ENCODE peak calls at places on chromosomes 1 and 21, in nine cellular contexts. V, H, J, Q, L, R, X, Z and T are unnamed samples.
A peak's percentile ranks its signal among the peaks of the same experiment; 100 is the strongest.

GRCh38 chr1:176790771-176791170 is 327.8 kb downstream of the PAPPA2 start:
- DNase-seq in H (no peak), V (no peak), X (no peak), J (no peak), Q (no peak), Z (no peak), R (no peak), L (no peak), T (no peak)

GRCh38 chr1:149979972-149980548 is 30.5 kb downstream of the OTUD7B start:
- DNase-seq in J (no peak), L (no peak), Z (no peak), V (no peak), H (no peak), Q (no peak), R (no peak), X (no peak), T (no peak)

GRCh38 chr1:180366386-180367068 is 135.8 kb downstream of the ACBD6 start:
- DNase-seq in J (no peak), X (no peak), R (no peak), Q (peak; percentile 6), Z (peak; percentile 40), L (no peak), H (no peak), V (no peak), T (no peak)

GRCh38 chr1:213989740-213990472 is 2.1 kb downstream of the PROX1 start:
- DNase-seq in X (no peak), L (no peak), V (peak; percentile 52), R (peak; percentile 80), Q (peak; percentile 5), Z (no peak), H (no peak), J (peak; percentile 57), T (no peak)

GRCh38 chr1:165645654-165646366 is 14.8 kb downstream of the MGST3 start:
- DNase-seq in X (peak; percentile 18), Q (no peak), J (peak; percentile 63), V (no peak), R (peak; percentile 56), H (peak; percentile 87), Z (no peak), L (no peak), T (no peak)

GRCh38 chr1:8396912-8397406 is 79.0 kb downstream of the SLC45A1 start:
- DNase-seq in V (no peak), J (no peak), H (no peak), Z (peak; percentile 96), Q (peak; percentile 80), X (peak; percentile 36), L (peak; percentile 70), R (peak; percentile 52), T (no peak)

GRCh38 chr1:209513226-209513625 is 70.3 kb upstream of the CAMK1G start:
- DNase-seq in V (no peak), R (no peak), J (no peak), H (no peak), Q (peak; percentile 17), Z (peak; percentile 58), L (no peak), X (peak; percentile 38), T (no peak)

GRCh38 chr1:32870615-32871363 is at the start of gene FNDC5:
- DNase-seq in L (no peak), H (no peak), V (peak; percentile 35), Z (peak; percentile 43), R (peak; percentile 37), J (peak; percentile 42), Q (peak; percentile 65), X (no peak), T (no peak)

GRCh38 chr1:230127105-230128054 is 60.3 kb downstream of the GALNT2 start:
- DNase-seq in X (no peak), L (no peak), V (no peak), H (no peak), J (no peak), Z (no peak), Q (no peak), R (no peak), T (no peak)

GRCh38 chr1:220281159-220281574 is 8.9 kb upstream of the RAB3GAP2 start:
- DNase-seq in R (no peak), H (no peak), V (no peak), Q (peak; percentile 59), J (no peak), Z (peak; percentile 37), X (peak; percentile 12), L (no peak), T (no peak)

GRCh38 chr1:199490804-199491527 is 536.5 kb upstream of the NR5A2 start:
- DNase-seq in Z (peak; percentile 1), R (no peak), Q (peak; percentile 71), J (no peak), H (no peak), V (no peak), X (no peak), L (no peak), T (no peak)

GRCh38 chr21:29096619-29097018 is 23.2 kb upstream of the CCT8 start:
- DNase-seq in X (no peak), Q (no peak), J (no peak), R (no peak), V (no peak), H (no peak), L (no peak), Z (no peak), T (no peak)

GRCh38 chr21:44626673-44627143 is at the start of gene KRTAP10-9:
- DNase-seq in Z (no peak), L (no peak), V (no peak), X (no peak), H (no peak), Q (no peak), R (no peak), J (no peak), T (no peak)
- H3K9me3 ChIP-seq in Z (no peaks in the 10 kb centered on the region), L (peaks cover 63% of the 10 kb centered on the region), V (peaks cover 1% of the 10 kb centered on the region), X (peaks cover 19% of the 10 kb centered on the region), H (peaks cover 21% of the 10 kb centered on the region), Q (peaks cover 41% of the 10 kb centered on the region), R (peaks cover 14% of the 10 kb centered on the region), J (no peaks in the 10 kb centered on the region), T (peaks cover 4% of the 10 kb centered on the region)

DNA sequence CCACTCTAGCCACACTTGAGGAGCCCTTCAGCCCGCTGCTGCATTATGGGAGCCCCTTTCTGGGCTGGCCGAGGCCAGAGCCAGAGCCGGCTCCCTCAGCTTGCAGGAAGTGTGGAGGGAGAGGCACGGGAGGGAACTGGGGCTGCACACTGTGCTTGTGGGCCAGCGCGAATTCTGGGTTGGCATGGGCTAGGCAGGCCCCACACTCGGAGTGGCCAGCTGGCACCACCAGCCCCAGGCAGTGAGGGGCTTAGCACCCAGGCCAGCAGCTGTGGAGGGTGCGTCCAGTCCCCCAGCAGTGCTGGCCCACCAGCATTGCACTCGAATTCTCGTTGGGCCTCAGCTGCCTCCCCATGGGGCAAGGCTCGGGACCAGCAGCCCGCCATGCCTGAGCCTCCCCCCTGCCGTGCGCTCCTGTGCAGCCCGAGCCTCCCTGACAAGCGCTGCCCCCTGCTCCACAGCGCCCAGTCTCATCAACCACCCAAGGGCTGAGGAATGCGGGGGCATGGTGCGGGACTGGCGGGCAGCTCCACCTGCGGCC is 785.9 kb upstream of the TPTE start:
- DNase-seq in L (no peak), Q (no peak), X (no peak), V (no peak), R (no peak), H (peak; percentile 83), J (no peak), Z (no peak), T (no peak)
- H3K9me3 ChIP-seq in L (peaks cover 46% of the 10 kb centered on the region), Q (peaks cover 10% of the 10 kb centered on the region), X (no peaks in the 10 kb centered on the region), V (no peaks in the 10 kb centered on the region), R (peaks cover 7% of the 10 kb centered on the region), H (peaks cover 17% of the 10 kb centered on the region), J (no peaks in the 10 kb centered on the region), Z (peaks cover 9% of the 10 kb centered on the region), T (no peaks in the 10 kb centered on the region)

GRCh38 chr1:185585770-185586169 is 148.4 kb upstream of the HMCN1 start:
- DNase-seq in Q (no peak), Z (no peak), L (no peak), V (no peak), X (peak; percentile 44), J (no peak), H (peak; percentile 39), R (no peak), T (no peak)

GRCh38 chr1:185581020-185581419 is 153.2 kb upstream of the HMCN1 start:
- DNase-seq in X (no peak), H (no peak), J (no peak), R (no peak), V (no peak), Q (no peak), L (no peak), Z (no peak), T (no peak)

GRCh38 chr1:185578293-185578692 is 155.9 kb upstream of the HMCN1 start:
- DNase-seq in Z (no peak), R (no peak), Q (no peak), V (no peak), L (no peak), J (no peak), X (no peak), H (no peak), T (no peak)

DNA sequence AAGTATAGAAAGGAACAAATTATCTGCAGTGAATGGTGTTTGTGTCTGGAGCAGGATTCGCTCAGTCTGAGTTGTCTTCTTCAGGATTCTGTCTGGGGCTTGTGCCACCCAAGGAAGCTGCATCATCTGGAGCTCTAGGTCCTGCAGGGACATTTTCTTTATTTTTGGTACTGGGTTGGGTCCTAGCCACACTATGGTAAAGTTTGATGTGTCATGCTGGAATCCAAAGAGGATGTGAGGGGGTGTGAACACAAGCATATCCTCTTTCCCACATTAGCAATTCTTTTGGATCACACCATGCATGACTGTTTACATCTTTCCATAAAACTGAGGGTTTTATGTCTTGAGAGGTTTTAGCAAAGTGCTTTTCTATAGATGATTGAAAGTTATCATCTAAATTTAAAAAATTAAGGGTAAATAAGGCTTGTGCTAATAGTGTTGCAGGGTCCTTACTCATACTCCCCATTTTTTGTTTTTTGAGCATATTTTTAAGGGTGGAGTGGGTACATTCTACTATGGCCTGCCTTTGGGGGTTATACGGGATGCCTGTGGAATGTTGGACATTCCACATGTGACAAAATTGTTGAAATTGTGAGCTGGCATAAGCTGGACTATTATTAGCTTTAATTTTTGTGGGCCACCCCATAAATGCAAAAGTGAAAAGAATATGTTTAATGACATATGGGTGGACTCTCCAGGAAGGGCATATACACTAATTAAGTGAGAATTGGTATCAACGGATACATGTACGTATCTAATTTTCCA is 152.0 kb upstream of the HMCN1 start:
- DNase-seq in H (no peak), Q (no peak), L (no peak), V (no peak), J (no peak), X (no peak), Z (no peak), R (no peak), T (no peak)
- H3K9me3 ChIP-seq in H (peaks cover 36% of the 10 kb centered on the region), Q (peaks cover 32% of the 10 kb centered on the region), L (peaks cover 56% of the 10 kb centered on the region), V (no peaks in the 10 kb centered on the region), J (peaks cover 6% of the 10 kb centered on the region), X (peaks cover 47% of the 10 kb centered on the region), Z (no peaks in the 10 kb centered on the region), R (peaks cover 5% of the 10 kb centered on the region), T (no peaks in the 10 kb centered on the region)

GRCh38 chr21:22263890-22264289 is 1265.7 kb downstream of the NCAM2 start:
- DNase-seq in Q (no peak), J (no peak), H (no peak), Z (no peak), R (no peak), V (no peak), X (no peak), L (no peak), T (no peak)

GRCh38 chr21:22258821-22259220 is 1260.6 kb downstream of the NCAM2 start:
- DNase-seq in X (no peak), H (no peak), V (no peak), Q (no peak), Z (no peak), L (no peak), J (no peak), R (no peak), T (no peak)

DNA sequence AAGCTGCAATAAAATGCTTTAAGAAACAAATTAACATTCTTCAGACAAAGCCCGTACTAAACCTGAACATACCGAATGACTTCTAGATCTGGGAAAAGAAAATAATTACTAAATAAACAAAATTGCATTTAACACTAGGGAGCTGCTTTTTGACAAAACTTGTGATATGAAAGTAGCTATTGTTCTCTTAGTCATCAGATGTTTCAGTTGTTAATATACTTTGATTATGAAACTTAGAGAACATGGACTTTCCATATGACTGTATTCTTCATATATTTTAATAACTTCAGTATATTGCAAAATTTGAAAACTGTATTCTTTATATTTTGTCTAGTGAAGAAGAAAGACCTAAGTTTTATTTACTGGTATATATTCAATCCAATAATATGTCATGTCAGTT is 1262.1 kb downstream of the NCAM2 start:
- DNase-seq in Q (no peak), J (no peak), V (no peak), L (no peak), Z (no peak), X (no peak), R (no peak), H (no peak), T (no peak)
- H3K9me3 ChIP-seq in Q (no peaks in the 10 kb centered on the region), J (no peaks in the 10 kb centered on the region), V (no peaks in the 10 kb centered on the region), L (no peaks in the 10 kb centered on the region), Z (no peaks in the 10 kb centered on the region), X (no peaks in the 10 kb centered on the region), R (no peaks in the 10 kb centered on the region), H (no peaks in the 10 kb centered on the region), T (peaks cover 3% of the 10 kb centered on the region)